ENCODE peak calls at places on chromosomes 13 and 19, in five cellular contexts. G is spleen, P is esophagus muscularis mucosa, C is breast epithelium, K is vagina. J is an unnamed sample.
A peak's percentile ranks its signal among the peaks of the same experiment; 100 is the strongest.

GRCh38 chr19:7509625-7510024 is 6.3 kb upstream of the ZNF358 start:
- DNase-seq in G (no peak), P (no peak), C (no peak), K (no peak), J (no peak)

GRCh38 chr13:112849500-112849899 is 119.5 kb upstream of the MCF2L start:
- DNase-seq in G (peak; percentile 5), P (no peak), C (no peak), K (no peak), J (no peak)

GRCh38 chr13:42392706-42393572 is 121.0 kb downstream of the AKAP11 start:
- DNase-seq in G (no peak), P (no peak), C (no peak), K (no peak), J (no peak)

GRCh38 chr19:40466219-40467006 is at the start of gene SPTBN4:
- DNase-seq in G (peak; percentile 89), P (no peak), C (peak; percentile 43), K (peak; percentile 94), J (no peak)

GRCh38 chr13:41505209-41505835 is 48.0 kb downstream of the RGCC start:
- DNase-seq in G (no peak), P (peak; percentile 62), C (no peak), K (no peak), J (no peak)

GRCh38 chr13:35995136-35995535 is 136.0 kb downstream of the DCLK1 start:
- DNase-seq in G (no peak), P (no peak), C (no peak), K (no peak), J (no peak)

GRCh38 chr19:3159565-3159964 is 19.0 kb upstream of the S1PR4 start:
- DNase-seq in G (no peak), P (no peak), C (no peak), K (no peak), J (no peak)

GRCh38 chr13:98575009-98575866 is 1.7 kb downstream of the STK24 start:
- DNase-seq in G (no peak), P (no peak), C (no peak), K (no peak), J (no peak)

GRCh38 chr19:51407631-51408131 is 9.8 kb downstream of the SIGLEC10 start:
- DNase-seq in G (peak; percentile 51), P (no peak), C (no peak), K (no peak), J (peak; percentile 90)

GRCh38 chr13:23790591-23791170 is 98.5 kb downstream of the MIPEP start:
- DNase-seq in G (no peak), P (no peak), C (no peak), K (no peak), J (no peak)

GRCh38 chr19:13830761-13831481 is 35.7 kb downstream of the ZSWIM4 start:
- DNase-seq in G (no peak), P (no peak), C (no peak), K (peak; percentile 83), J (no peak)

GRCh38 chr13:52925775-52926285 is 77.4 kb upstream of the PCDH8 start:
- DNase-seq in G (no peak), P (no peak), C (peak; percentile 87), K (no peak), J (no peak)

GRCh38 chr13:45511310-45512147 is 46.8 kb downstream of the COG3 start:
- DNase-seq in G (no peak), P (no peak), C (no peak), K (no peak), J (peak; percentile 65)

GRCh38 chr19:372306-372890 is 27.8 kb upstream of the MIER2 start:
- DNase-seq in G (peak; percentile 40), P (no peak), C (no peak), K (no peak), J (no peak)

GRCh38 chr13:65836066-65836465 is 1394.1 kb downstream of the PCDH9 start:
- DNase-seq in G (no peak), P (no peak), C (no peak), K (no peak), J (no peak)

GRCh38 chr19:29810504-29810871 is 1.3 kb upstream of the CCNE1 start:
- DNase-seq in G (peak; percentile 68), P (no peak), C (no peak), K (no peak), J (no peak)

GRCh38 chr19:15252398-15253018 is 20.3 kb upstream of the EPHX3 start:
- DNase-seq in G (no peak), P (no peak), C (no peak), K (no peak), J (peak; percentile 12)

GRCh38 chr19:46631481-46631880 is 4.5 kb downstream of the GNG8 start:
- DNase-seq in G (no peak), P (no peak), C (peak; percentile 67), K (no peak), J (no peak)

GRCh38 chr19:27843861-27844260 is 1369.1 kb downstream of the UQCRFS1 start:
- DNase-seq in G (no peak), P (no peak), C (no peak), K (no peak), J (no peak)

GRCh38 chr13:111145506-111145905 is 30.4 kb downstream of the ARHGEF7 start:
- DNase-seq in G (no peak), P (no peak), C (no peak), K (no peak), J (no peak)

GRCh38 chr13:98761126-98761978 is 8.9 kb upstream of the SLC15A1 start:
- DNase-seq in G (no peak), P (no peak), C (no peak), K (no peak), J (no peak)

GRCh38 chr19:31231181-31231580 is 118.1 kb downstream of the TSHZ3 start:
- DNase-seq in G (no peak), P (no peak), C (no peak), K (no peak), J (no peak)

GRCh38 chr19:12868540-12869112 is 12.6 kb downstream of the DNASE2 start:
- DNase-seq in G (no peak), P (no peak), C (no peak), K (no peak), J (no peak)

GRCh38 chr13:56837161-56837560 is 303.6 kb upstream of the PRR20A start:
- DNase-seq in G (no peak), P (no peak), C (no peak), K (no peak), J (no peak)

GRCh38 chr13:102638741-102639140 is 42.0 kb downstream of the TPP2 start:
- DNase-seq in G (no peak), P (no peak), C (no peak), K (no peak), J (no peak)
- TF ChIP-seq POLR2AphosphoS5 in G (no peak), P (no peak), C (no peak), K (no peak), J (no peak)

GRCh38 chr19:1874554-1875185 is 10.6 kb downstream of the ABHD17A start:
- DNase-seq in G (no peak), P (no peak), C (no peak), K (no peak), J (no peak)
- H3K27ac ChIP-seq in G (peak overlapping the region; percentile 94), P (peak overlapping the region; percentile 99), C (peak overlapping the region; percentile 97), K (peak overlapping the region; percentile 85), J (peak overlapping the region; percentile 98)

GRCh38 chr19:6110360-6110977 is at the start of gene RFX2:
- DNase-seq in G (peak; percentile 99), P (peak; percentile 99), C (peak; percentile 100), K (peak; percentile 99), J (peak; percentile 99)

GRCh38 chr19:6109947-6110346 is 353 bp downstream of the RFX2 start:
- DNase-seq in G (no peak), P (no peak), C (no peak), K (no peak), J (no peak)

GRCh38 chr19:6113616-6114188 is 3.4 kb upstream of the RFX2 start:
- DNase-seq in G (no peak), P (no peak), C (no peak), K (no peak), J (no peak)

GRCh38 chr19:6105444-6105843 is 4.9 kb downstream of the RFX2 start:
- DNase-seq in G (no peak), P (no peak), C (no peak), K (no peak), J (no peak)

GRCh38 chr19:6108721-6109633 is 1.3 kb downstream of the RFX2 start:
- DNase-seq in G (peak; percentile 81), P (peak; percentile 93), C (peak; percentile 68), K (no peak), J (peak; percentile 37)
- TF ChIP-seq POLR2AphosphoS5 in G (peak; percentile 42), P (peak; percentile 93), C (peak; percentile 73), K (peak; percentile 81), J (no peak)

DNA sequence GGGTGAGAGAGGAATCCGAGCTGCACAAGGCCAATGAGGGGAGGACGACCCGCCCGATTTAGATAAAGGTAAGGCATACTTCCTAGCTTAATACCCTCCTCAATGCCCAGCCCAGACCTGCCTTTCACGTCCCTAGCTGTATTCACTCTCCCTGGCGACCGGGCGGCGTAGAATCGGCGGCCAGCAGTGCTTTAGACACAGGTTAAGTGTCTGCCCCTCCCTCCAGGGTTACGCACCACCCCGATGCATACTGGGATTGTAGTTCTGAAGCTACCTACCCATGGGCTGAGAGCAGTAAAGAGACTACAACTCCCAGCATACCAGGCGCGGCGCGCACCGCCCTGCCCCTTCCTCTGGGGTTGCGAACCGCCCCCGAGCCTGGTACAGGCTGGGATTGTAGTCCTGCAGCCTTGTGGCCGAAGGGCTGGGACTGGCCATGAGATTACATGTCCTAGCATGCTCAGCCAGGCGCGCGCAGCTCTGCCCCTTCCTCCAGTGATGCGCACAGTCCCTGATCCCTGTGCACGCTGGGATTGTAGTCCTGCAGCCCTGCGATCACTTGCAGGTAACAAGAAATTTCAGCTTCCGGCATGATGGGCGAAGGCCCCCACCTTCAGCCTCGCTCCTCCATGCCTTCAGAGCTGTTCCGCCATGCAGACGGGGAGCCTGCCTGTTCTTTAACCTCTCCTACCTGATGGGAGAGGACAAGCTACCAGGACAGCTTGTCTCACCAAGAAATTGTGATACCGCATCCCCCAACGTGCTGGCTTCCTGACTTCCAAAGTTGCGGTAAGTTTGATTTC is 43.5 kb upstream of the ZNF14 start:
- DNase-seq in G (peak; percentile 99), P (peak; percentile 99), C (peak; percentile 99), K (peak; percentile 98), J (peak; percentile 99)
- H3K27ac ChIP-seq in G (peak overlapping the region; percentile 77), P (peak overlapping the region; percentile 82), C (peak overlapping the region; percentile 86), K (peak overlapping the region; percentile 69), J (peak overlapping the region; percentile 52)

GRCh38 chr19:33484226-33484774 is 37.3 kb downstream of the PEPD start:
- DNase-seq in G (peak; percentile 6), P (no peak), C (no peak), K (no peak), J (no peak)
- TF ChIP-seq POLR2AphosphoS5 in G (no peak), P (no peak), C (no peak), K (no peak), J (no peak)